ENCODE peak calls at places on chromosomes 3 and 15, in eight cellular contexts. P is aorta; E is stimulated activated CD8-positive, alpha-beta memory T cell treated with anti-CD3 and anti-CD28 coated beads, Interleukin-7, amount 100 ng/mL, for 24 hours; M is cardiac septum; X is esophagus squamous epithelium; K is NCI-H1694; L is GDM1; W is stimulated activated CD4-positive, alpha-beta T cell treated with anti-CD3 and anti-CD28 coated beads, Interleukin-2, amount 100 ng/mL, for 24 hours. N is an unnamed sample.

GRCh38 chr15:44790215-44790614 is 53.9 kb downstream of the TRIM69 start:
- DNase-seq in P (no peak), E (no peak), M (no peak), X (no peak), K (no peak), L (no peak), W (no peak), N (no peak)

GRCh38 chr3:58072046-58072445 is 63.8 kb downstream of the FLNB start:
- DNase-seq in P (no peak), E (no peak), M (no peak), X (no peak), K (no peak), L (no peak), W (no peak), N (no peak)

GRCh38 chr3:76369170-76369569 is 583.8 kb upstream of the ZNF717 start:
- DNase-seq in P (no peak), E (no peak), M (no peak), X (no peak), K (no peak), L (peak; percentile 5), W (no peak), N (no peak)

GRCh38 chr15:65304393-65305143 is at the start of gene RNU5B-1:
- DNase-seq in P (peak; percentile 88), E (peak; percentile 76), M (no peak), X (no peak), K (peak; percentile 99), L (peak; percentile 80), W (peak; percentile 88), N (peak; percentile 74)

GRCh38 chr15:98375513-98376360 is 272.6 kb upstream of the IGF1R start:
- DNase-seq in P (no peak), E (no peak), M (no peak), X (no peak), K (no peak), L (no peak), W (no peak), N (no peak)

GRCh38 chr15:100821327-100821726 is 58.3 kb upstream of the ALDH1A3 start:
- DNase-seq in P (no peak), E (no peak), M (no peak), X (no peak), K (no peak), L (no peak), W (no peak), N (no peak)

GRCh38 chr15:78023081-78023665 is 54.3 kb downstream of the TBC1D2B start:
- DNase-seq in P (no peak), E (no peak), M (no peak), X (no peak), K (no peak), L (no peak), W (no peak), N (no peak)

GRCh38 chr3:146195605-146196004 is 34.6 kb upstream of the PLOD2 start:
- DNase-seq in P (no peak), E (no peak), M (no peak), X (no peak), K (no peak), L (no peak), W (no peak), N (no peak)

GRCh38 chr15:41546846-41547786 is 3.1 kb upstream of the RPAP1 start:
- DNase-seq in P (no peak), E (no peak), M (no peak), X (no peak), K (no peak), L (no peak), W (no peak), N (no peak)

GRCh38 chr15:41494922-41495735 is 1.5 kb downstream of the ITPKA start:
- DNase-seq in P (no peak), E (no peak), M (no peak), X (no peak), K (no peak), L (no peak), W (peak; percentile 54), N (peak; percentile 30)

GRCh38 chr3:28053759-28054158 is 187.7 kb upstream of the CMC1 start:
- DNase-seq in P (no peak), E (no peak), M (no peak), X (no peak), K (no peak), L (no peak), W (peak; percentile 32), N (no peak)

GRCh38 chr15:68321229-68321628 is 43.7 kb downstream of the FEM1B start:
- DNase-seq in P (peak; percentile 60), E (no peak), M (no peak), X (no peak), K (no peak), L (no peak), W (no peak), N (no peak)

GRCh38 chr3:76943671-76944070 is 96.2 kb upstream of the ROBO2 start:
- DNase-seq in P (no peak), E (no peak), M (no peak), X (no peak), K (no peak), L (no peak), W (no peak), N (no peak)

GRCh38 chr15:40155270-40155910 is 5.5 kb upstream of the BUB1B start:
- DNase-seq in P (no peak), E (no peak), M (no peak), X (no peak), K (no peak), L (no peak), W (no peak), N (no peak)

GRCh38 chr15:25183581-25184330 is 229.0 kb downstream of the SNRPN start:
- DNase-seq in P (peak; percentile 34), E (no peak), M (peak; percentile 54), X (no peak), K (no peak), L (no peak), W (no peak), N (no peak)

GRCh38 chr3:43738305-43738704 is 47.6 kb downstream of the ABHD5 start:
- DNase-seq in P (no peak), E (no peak), M (no peak), X (no peak), K (no peak), L (no peak), W (no peak), N (no peak)

GRCh38 chr3:126288314-126288713 is 68.9 kb downstream of the KLF15 start:
- DNase-seq in P (peak; percentile 78), E (no peak), M (no peak), X (no peak), K (no peak), L (no peak), W (no peak), N (no peak)

N was measured in activated gamma-delta T cell treated with Interleukin-2 at 50 U/mL for 16 hours.